ENCODE peak calls at places on chromosome 15, in six cellular contexts. One of them, this sample, is unnamed.
A peak's percentile ranks its signal among the peaks of the same experiment; 100 is the strongest.

GRCh38 chr15:47218295-47218694 is 499.0 kb upstream of the SEMA6D start:
- DNase-seq in adrenal gland: no peak
- DNase-seq in K562: no peak
- DNase-seq in right atrium auricular region: no peak
- DNase-seq in body of pancreas: no peak
- DNase-seq in psoas muscle: no peak
- DNase-seq in this sample: no peak

GRCh38 chr15:28901987-28902745 is 16.4 kb downstream of the APBA2 start:
- DNase-seq in adrenal gland: no peak
- DNase-seq in K562: peak; percentile 79
- DNase-seq in right atrium auricular region: no peak
- DNase-seq in body of pancreas: no peak
- DNase-seq in psoas muscle: no peak
- DNase-seq in this sample: no peak

GRCh38 chr15:27057904-27058645 is 87.1 kb downstream of the GABRG3 start:
- DNase-seq in adrenal gland: no peak
- DNase-seq in K562: peak; percentile 23
- DNase-seq in right atrium auricular region: no peak
- DNase-seq in body of pancreas: no peak
- DNase-seq in psoas muscle: no peak
- DNase-seq in this sample: no peak

GRCh38 chr15:41892621-41893421 is 1.0 kb downstream of the SPTBN5 start:
- DNase-seq in adrenal gland: peak; percentile 91
- DNase-seq in K562: peak; percentile 24
- DNase-seq in right atrium auricular region: no peak
- DNase-seq in body of pancreas: peak; percentile 91
- DNase-seq in psoas muscle: peak; percentile 55
- DNase-seq in this sample: peak; percentile 43

GRCh38 chr15:69854521-69855171 is 243.1 kb downstream of the TLE3 start:
- DNase-seq in adrenal gland: no peak
- DNase-seq in K562: no peak
- DNase-seq in right atrium auricular region: no peak
- DNase-seq in body of pancreas: no peak
- DNase-seq in psoas muscle: no peak
- DNase-seq in this sample: no peak

GRCh38 chr15:87998658-87999057 is 257.9 kb downstream of the NTRK3 start:
- DNase-seq in adrenal gland: no peak
- DNase-seq in K562: no peak
- DNase-seq in right atrium auricular region: no peak
- DNase-seq in body of pancreas: no peak
- DNase-seq in psoas muscle: no peak
- DNase-seq in this sample: no peak

GRCh38 chr15:46413799-46414198 is 779.0 kb downstream of the SQOR start:
- DNase-seq in adrenal gland: no peak
- DNase-seq in K562: no peak
- DNase-seq in right atrium auricular region: no peak
- DNase-seq in body of pancreas: no peak
- DNase-seq in psoas muscle: no peak
- DNase-seq in this sample: no peak

GRCh38 chr15:55992769-55993110 is 672 bp downstream of the NEDD4 start:
- DNase-seq in adrenal gland: no peak
- DNase-seq in K562: no peak
- DNase-seq in right atrium auricular region: no peak
- DNase-seq in body of pancreas: no peak
- DNase-seq in psoas muscle: no peak
- DNase-seq in this sample: no peak

GRCh38 chr15:64842986-64843561 is 1.4 kb downstream of the PLEKHO2 start:
- DNase-seq in adrenal gland: peak; percentile 67
- DNase-seq in K562: peak; percentile 74
- DNase-seq in right atrium auricular region: peak; percentile 86
- DNase-seq in body of pancreas: peak; percentile 25
- DNase-seq in psoas muscle: peak; percentile 80
- DNase-seq in this sample: no peak

GRCh38 chr15:70086636-70087035 is 11.1 kb downstream of the TLE3 start:
- DNase-seq in adrenal gland: no peak
- DNase-seq in K562: peak; percentile 47
- DNase-seq in right atrium auricular region: no peak
- DNase-seq in body of pancreas: no peak
- DNase-seq in psoas muscle: no peak
- DNase-seq in this sample: no peak

GRCh38 chr15:83404143-83404542 is 43.0 kb upstream of the SH3GL3 start:
- DNase-seq in adrenal gland: no peak
- DNase-seq in K562: no peak
- DNase-seq in right atrium auricular region: peak; percentile 47
- DNase-seq in body of pancreas: no peak
- DNase-seq in psoas muscle: no peak
- DNase-seq in this sample: no peak

DNA sequence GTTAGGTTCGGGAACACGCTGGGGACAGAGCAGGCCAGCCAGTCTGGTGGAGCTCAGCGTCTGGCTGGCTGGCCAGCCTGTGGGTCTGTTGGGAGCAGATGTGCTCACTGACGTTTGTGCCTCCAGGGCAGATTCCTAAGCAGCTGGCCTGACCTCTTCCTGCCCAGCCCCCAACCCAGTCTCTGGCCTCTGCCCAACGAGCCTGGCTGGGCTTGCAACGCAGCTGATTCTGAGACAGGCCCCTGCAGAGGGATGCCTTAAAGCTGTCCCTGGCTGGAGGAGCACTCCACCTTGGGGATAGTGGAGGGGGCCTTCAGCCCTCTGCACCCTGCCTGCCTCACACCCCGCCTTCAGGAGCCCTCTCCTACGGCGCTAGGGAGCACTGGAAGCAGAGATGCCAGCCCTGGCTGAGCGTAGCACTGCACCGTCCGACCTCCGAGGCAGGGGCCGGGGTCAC is 46.0 kb downstream of the KLF13 start:
- DNase-seq in adrenal gland: peak; percentile 55
- DNase-seq in K562: no peak
- DNase-seq in right atrium auricular region: peak; percentile 89
- DNase-seq in body of pancreas: peak; percentile 53
- DNase-seq in psoas muscle: peak; percentile 73
- DNase-seq in this sample: no peak
- H3K4me3 ChIP-seq in adrenal gland: no peak overlapping the region
- H3K4me3 ChIP-seq in K562: no peak overlapping the region
- H3K4me3 ChIP-seq in right atrium auricular region: no peak overlapping the region
- H3K4me3 ChIP-seq in body of pancreas: no peak overlapping the region
- H3K4me3 ChIP-seq in psoas muscle: no peak overlapping the region
- H3K4me3 ChIP-seq in this sample: no peak overlapping the region

GRCh38 chr15:59172289-59172901 is 34.2 kb upstream of the LDHAL6B start:
- DNase-seq in adrenal gland: no peak
- DNase-seq in K562: no peak
- DNase-seq in right atrium auricular region: no peak
- DNase-seq in body of pancreas: no peak
- DNase-seq in psoas muscle: no peak
- DNase-seq in this sample: no peak
- H3K4me1 ChIP-seq in adrenal gland: peaks cover 23% of the 10 kb centered on the region
- H3K4me1 ChIP-seq in K562: peaks cover 3% of the 10 kb centered on the region
- H3K4me1 ChIP-seq in right atrium auricular region: no peaks in the 10 kb centered on the region
- H3K4me1 ChIP-seq in body of pancreas: peaks cover 13% of the 10 kb centered on the region
- H3K4me1 ChIP-seq in psoas muscle: peaks cover 6% of the 10 kb centered on the region
- H3K4me1 ChIP-seq in this sample: no peaks in the 10 kb centered on the region

GRCh38 chr15:82039871-82040270 is 5.9 kb downstream of the MEX3B start:
- DNase-seq in adrenal gland: no peak
- DNase-seq in K562: no peak
- DNase-seq in right atrium auricular region: no peak
- DNase-seq in body of pancreas: no peak
- DNase-seq in psoas muscle: no peak
- DNase-seq in this sample: no peak
- H3K4me3 ChIP-seq in adrenal gland: no peak overlapping the region
- H3K4me3 ChIP-seq in K562: no peak overlapping the region
- H3K4me3 ChIP-seq in right atrium auricular region: no peak overlapping the region
- H3K4me3 ChIP-seq in body of pancreas: no peak overlapping the region
- H3K4me3 ChIP-seq in psoas muscle: no peak overlapping the region
- H3K4me3 ChIP-seq in this sample: no peak overlapping the region

GRCh38 chr15:92893200-92893599 is 6.9 kb upstream of the CHD2 start:
- DNase-seq in adrenal gland: no peak
- DNase-seq in K562: no peak
- DNase-seq in right atrium auricular region: no peak
- DNase-seq in body of pancreas: no peak
- DNase-seq in psoas muscle: no peak
- DNase-seq in this sample: no peak

GRCh38 chr15:92899910-92900711 is at the start of gene CHD2:
- DNase-seq in adrenal gland: peak; percentile 67
- DNase-seq in K562: peak; percentile 92
- DNase-seq in right atrium auricular region: peak; percentile 75
- DNase-seq in body of pancreas: peak; percentile 69
- DNase-seq in psoas muscle: peak; percentile 50
- DNase-seq in this sample: peak; percentile 88

GRCh38 chr15:92898988-92899909 is 875 bp upstream of the CHD2 start:
- DNase-seq in adrenal gland: no peak
- DNase-seq in K562: peak; percentile 67
- DNase-seq in right atrium auricular region: no peak
- DNase-seq in body of pancreas: no peak
- DNase-seq in psoas muscle: no peak
- DNase-seq in this sample: no peak

GRCh38 chr15:92897620-92898019 is 2.5 kb upstream of the CHD2 start:
- DNase-seq in adrenal gland: no peak
- DNase-seq in K562: no peak
- DNase-seq in right atrium auricular region: no peak
- DNase-seq in body of pancreas: no peak
- DNase-seq in psoas muscle: no peak
- DNase-seq in this sample: no peak

DNA sequence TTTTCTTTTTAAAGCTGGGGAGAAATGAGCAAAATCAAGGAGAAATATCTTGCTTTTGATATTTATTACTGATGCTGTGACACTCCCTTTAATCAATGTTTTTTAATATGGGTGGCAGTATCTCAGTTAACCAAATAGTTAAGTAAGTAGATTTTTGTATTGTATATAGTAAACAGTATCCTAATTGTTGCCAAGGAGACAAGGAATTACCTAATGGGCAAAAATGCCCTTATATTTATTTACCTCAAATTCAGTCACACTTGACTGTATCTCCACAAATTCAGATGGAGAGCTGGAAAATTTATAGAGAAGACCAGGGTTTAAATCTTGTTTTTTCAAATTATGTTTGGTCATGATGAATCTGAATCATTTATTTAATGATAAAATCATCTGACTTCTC is 3.6 kb upstream of the CHD2 start:
- DNase-seq in adrenal gland: no peak
- DNase-seq in K562: no peak
- DNase-seq in right atrium auricular region: no peak
- DNase-seq in body of pancreas: no peak
- DNase-seq in psoas muscle: no peak
- DNase-seq in this sample: no peak
- H3K4me1 ChIP-seq in adrenal gland: peaks cover 5% of the 10 kb centered on the region
- H3K4me1 ChIP-seq in K562: no peaks in the 10 kb centered on the region
- H3K4me1 ChIP-seq in right atrium auricular region: no peaks in the 10 kb centered on the region
- H3K4me1 ChIP-seq in body of pancreas: peaks cover 54% of the 10 kb centered on the region
- H3K4me1 ChIP-seq in psoas muscle: peaks cover 50% of the 10 kb centered on the region
- H3K4me1 ChIP-seq in this sample: peaks cover 64% of the 10 kb centered on the region

DNA sequence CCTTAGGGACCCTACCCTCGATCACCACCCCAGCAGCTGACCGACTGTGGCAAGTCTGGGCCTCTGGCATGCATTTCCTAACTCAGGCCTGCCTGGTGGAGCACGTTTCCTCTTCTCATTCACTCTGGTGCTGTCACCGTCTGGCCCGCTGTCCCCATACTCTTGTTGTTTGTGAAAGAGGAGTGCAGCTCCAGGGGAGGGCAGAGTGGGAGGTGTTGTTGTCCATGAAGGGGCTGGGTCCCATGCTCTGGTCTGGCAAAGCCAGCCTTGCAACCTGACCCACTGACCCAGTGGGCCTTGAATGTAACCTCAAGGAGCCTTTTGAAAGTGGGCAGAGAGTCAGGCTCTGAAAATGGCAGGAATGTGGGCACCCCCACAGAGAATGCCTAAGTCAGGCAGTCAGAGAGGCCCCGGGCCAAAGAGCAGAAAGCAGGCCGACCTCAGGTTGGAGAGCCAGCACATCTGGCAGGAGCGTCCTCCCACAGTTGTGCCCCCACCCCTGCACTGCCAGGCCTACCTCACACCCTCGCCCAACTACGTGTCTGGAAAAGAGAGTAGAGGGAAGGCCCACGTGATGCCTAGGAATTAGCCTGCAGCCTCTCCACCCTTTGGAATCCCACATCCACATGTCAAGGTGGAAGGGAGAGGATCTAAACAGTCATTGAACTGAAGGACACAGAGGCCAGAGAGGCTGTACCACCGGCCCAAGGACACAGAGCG is 10.9 kb downstream of the SEMA7A start:
- DNase-seq in adrenal gland: no peak
- DNase-seq in K562: no peak
- DNase-seq in right atrium auricular region: no peak
- DNase-seq in body of pancreas: no peak
- DNase-seq in psoas muscle: no peak
- DNase-seq in this sample: no peak
- H3K4me3 ChIP-seq in adrenal gland: no peak overlapping the region
- H3K4me3 ChIP-seq in K562: no peak overlapping the region
- H3K4me3 ChIP-seq in right atrium auricular region: no peak overlapping the region
- H3K4me3 ChIP-seq in body of pancreas: no peak overlapping the region
- H3K4me3 ChIP-seq in psoas muscle: no peak overlapping the region
- H3K4me3 ChIP-seq in this sample: no peak overlapping the region

GRCh38 chr15:84752700-84753099 is 4.3 kb downstream of the ZNF592 start:
- DNase-seq in adrenal gland: no peak
- DNase-seq in K562: no peak
- DNase-seq in right atrium auricular region: no peak
- DNase-seq in body of pancreas: no peak
- DNase-seq in psoas muscle: no peak
- DNase-seq in this sample: no peak
- H3K4me1 ChIP-seq in adrenal gland: peaks cover 29% of the 10 kb centered on the region
- H3K4me1 ChIP-seq in K562: peaks cover 15% of the 10 kb centered on the region
- H3K4me1 ChIP-seq in right atrium auricular region: no peaks in the 10 kb centered on the region
- H3K4me1 ChIP-seq in body of pancreas: peaks cover 76% of the 10 kb centered on the region
- H3K4me1 ChIP-seq in psoas muscle: peaks cover 67% of the 10 kb centered on the region
- H3K4me1 ChIP-seq in this sample: peaks cover 36% of the 10 kb centered on the region

DNA sequence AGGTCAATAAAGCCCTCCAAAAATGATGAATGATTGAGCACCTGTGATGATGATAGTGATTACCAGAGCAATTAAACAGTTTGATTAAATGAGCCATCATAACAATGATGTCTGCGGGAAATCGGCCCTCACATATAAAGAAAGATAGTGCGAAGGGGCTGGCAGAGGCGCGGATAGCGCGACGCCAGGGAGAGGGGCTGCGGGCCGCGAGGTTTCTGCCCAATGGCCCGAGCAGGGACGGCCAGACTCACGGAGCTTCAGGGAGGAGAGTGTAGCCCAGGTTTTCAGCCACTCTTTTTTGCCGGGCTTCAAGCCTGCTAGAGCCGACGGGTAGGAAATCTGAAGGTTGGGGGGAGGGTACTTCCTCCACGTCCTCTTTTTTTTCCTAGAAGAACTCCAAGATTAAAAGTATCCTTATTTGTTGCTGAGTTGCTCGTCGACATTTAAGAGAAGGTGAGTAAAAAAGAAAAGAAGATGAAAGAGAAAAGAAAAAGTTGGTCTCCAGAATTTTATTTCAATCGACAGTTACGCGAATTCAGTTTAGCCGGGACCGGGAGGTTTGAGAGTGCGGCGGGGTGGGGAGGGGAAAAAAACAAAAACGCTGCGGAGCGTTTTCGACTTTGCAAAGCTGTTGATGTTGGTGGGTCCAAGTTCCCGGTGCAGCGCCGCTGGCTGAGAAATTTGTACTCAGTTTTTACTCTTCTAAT is 2.1 kb upstream of the MEIS2 start:
- DNase-seq in adrenal gland: peak; percentile 47
- DNase-seq in K562: peak; percentile 57
- DNase-seq in right atrium auricular region: no peak
- DNase-seq in body of pancreas: no peak
- DNase-seq in psoas muscle: no peak
- DNase-seq in this sample: no peak
- H3K4me3 ChIP-seq in adrenal gland: peak overlapping the region; percentile 80
- H3K4me3 ChIP-seq in K562: peak overlapping the region; percentile 87
- H3K4me3 ChIP-seq in right atrium auricular region: peak overlapping the region; percentile 58
- H3K4me3 ChIP-seq in body of pancreas: no peak overlapping the region
- H3K4me3 ChIP-seq in psoas muscle: peak overlapping the region; percentile 89
- H3K4me3 ChIP-seq in this sample: no peak overlapping the region

GRCh38 chr15:61130945-61131597 is 98.0 kb downstream of the RORA start:
- DNase-seq in adrenal gland: no peak
- DNase-seq in K562: no peak
- DNase-seq in right atrium auricular region: no peak
- DNase-seq in body of pancreas: no peak
- DNase-seq in psoas muscle: no peak
- DNase-seq in this sample: no peak
- H3K4me1 ChIP-seq in adrenal gland: no peaks in the 10 kb centered on the region
- H3K4me1 ChIP-seq in K562: no peaks in the 10 kb centered on the region
- H3K4me1 ChIP-seq in right atrium auricular region: no peaks in the 10 kb centered on the region
- H3K4me1 ChIP-seq in body of pancreas: no peaks in the 10 kb centered on the region
- H3K4me1 ChIP-seq in psoas muscle: peaks cover 26% of the 10 kb centered on the region
- H3K4me1 ChIP-seq in this sample: no peaks in the 10 kb centered on the region